ENCODE peak calls at places on chromosomes 4 and X, in nine cellular contexts. A, M, U, H, W, L, B, P and D are unnamed samples.

GRCh38 chrX:80282535-80282934 is 137.7 kb upstream of the TENT5D start:
- DNase-seq in A (no peak), M (no peak), U (no peak), H (peak), W (no peak), L (no peak), B (no peak), P (no peak), D (no peak)

GRCh38 chrX:97628807-97629596 is 745.3 kb downstream of the RPA4 start:
- DNase-seq in A (no peak), M (no peak), U (no peak), H (no peak), W (no peak), L (no peak), B (no peak), P (no peak), D (no peak)

GRCh38 chr4:92264163-92264562 is 39.6 kb upstream of the GRID2 start:
- DNase-seq in A (no peak), M (no peak), U (no peak), H (no peak), W (no peak), L (no peak), B (no peak), P (no peak), D (no peak)

GRCh38 chr4:10345381-10345784 is 111.8 kb downstream of the ZNF518B start:
- DNase-seq in A (no peak), M (no peak), U (no peak), H (no peak), W (no peak), L (no peak), B (no peak), P (no peak), D (no peak)

GRCh38 chr4:108466936-108467902 is 153.2 kb upstream of the RPL34 start:
- DNase-seq in A (no peak), M (peak), U (no peak), H (peak), W (no peak), L (peak), B (no peak), P (peak), D (peak)

GRCh38 chr4:126658391-126658790 is 974.4 kb upstream of the INTU start:
- DNase-seq in A (no peak), M (no peak), U (no peak), H (no peak), W (no peak), L (no peak), B (no peak), P (no peak), D (no peak)

GRCh38 chr4:76689079-76689817 is 208.7 kb downstream of the SOWAHB start:
- DNase-seq in A (no peak), M (peak), U (peak), H (peak), W (peak), L (no peak), B (no peak), P (peak), D (peak)

GRCh38 chr4:56908206-56909082 is 744 bp downstream of the REST start:
- DNase-seq in A (peak), M (peak), U (peak), H (peak), W (peak), L (peak), B (peak), P (peak), D (peak)

GRCh38 chrX:926070-926469 is 286.4 kb downstream of the CRLF2 start:
- DNase-seq in A (peak), M (no peak), U (no peak), H (no peak), W (no peak), L (no peak), B (no peak), P (no peak), D (no peak)

GRCh38 chr4:1056671-1057402 is 45.4 kb downstream of the FGFRL1 start:
- DNase-seq in A (peak), M (no peak), U (no peak), H (no peak), W (peak), L (no peak), B (no peak), P (no peak), D (no peak)

GRCh38 chrX:112071132-112071531 is 11.4 kb downstream of the TRPC5 start:
- DNase-seq in A (no peak), M (no peak), U (no peak), H (no peak), W (no peak), L (no peak), B (no peak), P (no peak), D (no peak)

GRCh38 chrX:65601126-65601525 is 66.3 kb upstream of the MSN start:
- DNase-seq in A (no peak), M (no peak), U (no peak), H (no peak), W (no peak), L (no peak), B (peak), P (no peak), D (no peak)

GRCh38 chr4:67928547-67928946 is 34.7 kb downstream of the TMPRSS11A start:
- DNase-seq in A (no peak), M (no peak), U (no peak), H (no peak), W (no peak), L (no peak), B (no peak), P (no peak), D (no peak)

GRCh38 chr4:1571165-1571908 is 112.8 kb downstream of the FAM53A start:
- DNase-seq in A (no peak), M (no peak), U (no peak), H (no peak), W (no peak), L (no peak), B (no peak), P (no peak), D (no peak)

GRCh38 chr4:53786632-53787031 is 195.3 kb upstream of the LNX1 start:
- DNase-seq in A (no peak), M (no peak), U (no peak), H (no peak), W (no peak), L (peak), B (no peak), P (peak), D (peak)

GRCh38 chr4:176400816-176401461 is 81.2 kb downstream of the SPCS3 start:
- DNase-seq in A (no peak), M (no peak), U (no peak), H (peak), W (no peak), L (peak), B (no peak), P (peak), D (peak)

GRCh38 chrX:30865020-30865419 is 24.0 kb downstream of the TAB3 start:
- DNase-seq in A (no peak), M (no peak), U (peak), H (no peak), W (no peak), L (no peak), B (no peak), P (peak), D (peak)

DNA sequence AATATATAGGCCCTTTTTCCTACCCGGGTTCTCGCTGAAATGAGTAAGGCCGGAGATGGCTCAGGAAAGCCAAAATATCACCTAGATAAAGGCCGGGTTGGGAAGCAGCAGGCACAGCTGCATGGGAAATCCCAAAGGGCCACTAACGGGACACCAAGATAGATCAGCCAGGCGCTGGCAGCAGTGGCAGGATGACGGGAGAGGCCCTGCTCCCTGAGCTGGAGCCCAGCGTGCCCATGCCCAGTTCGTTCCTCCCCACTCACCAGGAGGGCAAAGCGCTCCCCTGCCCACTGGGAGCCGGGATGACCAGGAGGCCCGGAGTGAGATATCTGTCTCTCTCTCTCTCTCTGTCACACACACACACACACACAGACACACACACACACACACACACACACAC is 109.8 kb downstream of the DCTD start:
- DNase-seq in A (no peak), M (no peak), U (peak), H (no peak), W (no peak), L (no peak), B (no peak), P (no peak), D (no peak)
- H3K4me3 ChIP-seq in A (no peak), M (no peak), U (no peak), H (peak), W (no peak), L (no peak), B (peak), P (no peak), D (peak)

DNA sequence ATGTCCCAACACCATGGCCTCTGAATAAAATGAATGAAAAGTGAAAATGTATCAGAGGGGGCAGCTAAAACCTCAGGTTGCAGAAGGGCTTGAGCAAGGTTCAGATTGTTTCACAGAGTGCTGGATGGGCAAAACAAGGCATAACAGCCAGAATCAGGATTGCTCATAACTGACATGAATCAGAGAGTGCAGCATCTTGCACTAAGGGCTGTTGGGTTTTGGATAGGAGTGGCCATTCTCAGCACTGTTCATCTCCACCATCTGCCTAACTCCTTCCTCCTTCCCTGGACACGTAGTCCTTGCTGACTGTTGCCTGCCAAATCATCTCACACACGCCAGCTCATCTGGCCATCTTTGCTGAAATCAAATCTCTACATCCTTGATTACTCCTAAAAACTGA is 75.3 kb upstream of the C1QTNF7 start:
- DNase-seq in A (no peak), M (no peak), U (no peak), H (no peak), W (no peak), L (peak), B (no peak), P (no peak), D (no peak)
- TF ChIP-seq CTCF in A (no peak), M (no peak), U (no peak), H (no peak), W (no peak), L (no peak), B (no peak), P (no peak), D (no peak)

GRCh38 chrX:125744914-125745313 is 421.2 kb downstream of the DCAF12L2 start:
- DNase-seq in A (no peak), M (no peak), U (no peak), H (no peak), W (no peak), L (no peak), B (no peak), P (no peak), D (no peak)
- H3K4me3 ChIP-seq in A (no peak), M (no peak), U (no peak), H (no peak), W (no peak), L (no peak), B (no peak), P (no peak), D (no peak)

GRCh38 chr4:6610856-6611430 is 29.5 kb upstream of the MRFAP1 start:
- DNase-seq in A (no peak), M (no peak), U (no peak), H (no peak), W (no peak), L (no peak), B (no peak), P (no peak), D (no peak)

GRCh38 chr4:6607368-6608050 is 32.5 kb downstream of the MAN2B2 start:
- DNase-seq in A (no peak), M (no peak), U (no peak), H (no peak), W (no peak), L (no peak), B (no peak), P (no peak), D (no peak)

GRCh38 chr4:6606465-6607235 is 31.7 kb downstream of the MAN2B2 start:
- DNase-seq in A (no peak), M (no peak), U (no peak), H (no peak), W (no peak), L (no peak), B (no peak), P (no peak), D (no peak)

GRCh38 chr4:6609415-6610079 is 30.9 kb upstream of the MRFAP1 start:
- DNase-seq in A (no peak), M (no peak), U (no peak), H (no peak), W (no peak), L (no peak), B (no peak), P (no peak), D (no peak)

GRCh38 chr4:6608758-6609414 is 31.6 kb upstream of the MRFAP1 start:
- DNase-seq in A (no peak), M (no peak), U (peak), H (no peak), W (no peak), L (no peak), B (peak), P (no peak), D (peak)
- TF ChIP-seq CTCF in A (no peak), M (no peak), U (peak), H (no peak), W (no peak), L (peak), B (no peak), P (no peak), D (peak)

DNA sequence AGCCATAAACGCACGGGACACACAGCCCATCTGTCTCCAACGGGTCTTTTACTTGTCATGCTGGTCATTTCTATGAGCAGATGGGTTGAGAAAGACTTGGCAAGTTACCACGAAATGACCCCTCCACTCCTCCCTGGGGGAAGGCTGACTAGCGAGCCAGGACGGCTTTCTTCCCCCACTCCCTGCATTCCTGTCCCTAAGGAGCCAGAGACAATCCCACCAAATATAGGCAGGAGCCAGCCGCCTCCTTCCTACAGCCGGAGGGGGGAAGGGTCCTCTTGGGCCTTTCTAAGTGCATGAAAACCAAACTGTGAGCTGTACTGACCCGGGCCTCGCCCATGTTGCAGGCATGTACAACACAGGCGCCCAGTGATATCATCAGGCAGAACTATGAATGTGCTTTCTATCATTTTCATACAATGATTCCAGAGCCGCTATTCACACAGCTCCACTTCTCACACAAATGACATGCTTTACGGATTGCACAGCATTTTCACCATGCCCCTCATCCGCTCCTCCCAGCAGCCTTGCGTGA is 28.6 kb downstream of the AFAP1 start:
- DNase-seq in A (no peak), M (no peak), U (peak), H (peak), W (no peak), L (peak), B (peak), P (peak), D (peak)
- H3K4me3 ChIP-seq in A (no peak), M (no peak), U (peak), H (no peak), W (no peak), L (peak), B (peak), P (peak), D (peak)

GRCh38 chr4:30860983-30861382 is 140.8 kb downstream of the PCDH7 start:
- DNase-seq in A (no peak), M (no peak), U (no peak), H (no peak), W (no peak), L (no peak), B (no peak), P (no peak), D (no peak)
- TF ChIP-seq CTCF in A (no peak), M (no peak), U (no peak), H (no peak), W (no peak), L (no peak), B (no peak), P (no peak), D (no peak)

GRCh38 chr4:169032883-169033645 is 23.0 kb upstream of the CBR4 start:
- DNase-seq in A (peak), M (no peak), U (no peak), H (no peak), W (no peak), L (peak), B (no peak), P (no peak), D (no peak)

GRCh38 chr4:169039271-169039954 is 29.4 kb upstream of the CBR4 start:
- DNase-seq in A (peak), M (no peak), U (peak), H (no peak), W (no peak), L (no peak), B (no peak), P (no peak), D (no peak)

GRCh38 chr4:169033660-169034059 is 23.6 kb upstream of the CBR4 start:
- DNase-seq in A (peak), M (peak), U (peak), H (no peak), W (peak), L (no peak), B (no peak), P (no peak), D (peak)

GRCh38 chr4:169040559-169041261 is 30.7 kb upstream of the CBR4 start:
- DNase-seq in A (peak), M (no peak), U (no peak), H (no peak), W (peak), L (no peak), B (no peak), P (no peak), D (no peak)

DNA sequence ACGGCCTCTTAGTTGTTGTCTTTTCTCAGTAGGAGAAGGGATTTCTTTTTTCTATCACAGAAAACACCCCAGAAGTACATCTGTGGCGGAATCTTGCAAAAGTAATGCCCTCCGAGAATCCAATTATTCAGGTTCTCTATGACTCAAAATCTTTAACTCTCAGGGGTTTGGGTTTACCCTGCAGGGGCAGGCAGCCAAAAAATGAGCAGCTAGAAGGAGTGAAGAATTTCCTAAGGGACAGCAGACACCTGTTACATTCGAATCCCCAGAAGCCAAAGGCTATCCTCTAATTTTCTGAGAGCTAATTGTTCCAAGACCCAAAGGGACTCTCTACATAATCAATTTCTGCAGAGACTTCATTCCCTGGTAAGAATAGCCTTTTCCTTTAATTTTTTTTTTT is 27.4 kb upstream of the CBR4 start:
- DNase-seq in A (peak), M (no peak), U (no peak), H (no peak), W (no peak), L (no peak), B (no peak), P (no peak), D (no peak)
- H3K4me3 ChIP-seq in A (no peak), M (no peak), U (no peak), H (no peak), W (no peak), L (no peak), B (no peak), P (no peak), D (no peak)